ENCODE peak calls at places on chromosomes 3 and 15, in ten cellular contexts. E is OCI-LY7, N is HFFc6, X is mucosa of descending colon, S is GM12865, Z is activated B cell treated with CpG ODN at 0.5 μM for 24 hours, Q is foreskin fibroblast, J is fibroblast of the aortic adventitia, B is A549, O is GM12878. I is an unnamed sample.

GRCh38 chr3:11671648-11672100 is 28.0 kb upstream of the VGLL4 start:
- DNase-seq in E (peak), S (peak), Q (no peak), B (peak), O (peak), X (no peak), Z (no peak), N (peak), J (peak), I (no peak)

GRCh38 chr15:22887157-22887951 is 48.9 kb downstream of the NIPA2 start:
- DNase-seq in Z (no peak), E (no peak), J (peak), X (peak), O (no peak), B (no peak), Q (peak), S (no peak), N (peak), I (no peak)

GRCh38 chr3:150090006-150090405 is 119.3 kb upstream of the PFN2 start:
- DNase-seq in B (no peak), O (no peak), Z (no peak), N (peak), J (no peak), Q (no peak), E (no peak), X (no peak), S (no peak), I (no peak)

GRCh38 chr3:127045435-127046045 is 62.6 kb downstream of the PLXNA1 start:
- DNase-seq in S (no peak), E (no peak), N (no peak), J (no peak), B (no peak), X (no peak), Q (no peak), O (no peak), Z (no peak), I (no peak)

GRCh38 chr15:99507732-99508571 is 57.8 kb upstream of the MEF2A start:
- DNase-seq in O (no peak), Z (no peak), X (peak), Q (no peak), E (no peak), B (no peak), S (peak), J (peak), N (no peak), I (no peak)

GRCh38 chr15:38885001-38885400 is 320.4 kb upstream of the RASGRP1 start:
- DNase-seq in Z (no peak), X (no peak), E (no peak), N (peak), Q (no peak), S (no peak), J (peak), O (no peak), B (peak), I (no peak)

GRCh38 chr3:29281265-29282228 is 676 bp downstream of the RBMS3 start:
- DNase-seq in B (peak), J (peak), Q (peak), X (peak), Z (no peak), S (peak), O (peak), N (peak), E (peak), I (no peak)

GRCh38 chr15:32979710-32980109 is 214.8 kb downstream of the FMN1 start:
- DNase-seq in X (no peak), N (peak), B (no peak), J (peak), E (no peak), Q (peak), Z (no peak), S (no peak), O (no peak), I (no peak)

GRCh38 chr15:39908186-39908585 is 11.9 kb downstream of the GPR176 start:
- DNase-seq in Q (peak), S (no peak), B (no peak), X (no peak), E (no peak), N (peak), Z (no peak), J (peak), O (no peak), I (no peak)

GRCh38 chr15:59104602-59104911 is 389 bp upstream of the CCNB2 start:
- DNase-seq in S (no peak), B (no peak), N (no peak), J (no peak), Z (no peak), O (no peak), Q (no peak), E (no peak), X (no peak), I (no peak)

GRCh38 chr3:16374047-16375019 is 109.3 kb downstream of the OXNAD1 start:
- DNase-seq in B (no peak), J (no peak), O (no peak), S (peak), E (peak), Z (peak), Q (no peak), X (no peak), N (no peak), I (no peak)

GRCh38 chr15:68368731-68369435 is 63.1 kb downstream of the ITGA11 start:
- DNase-seq in X (no peak), S (no peak), J (peak), Z (no peak), N (no peak), Q (no peak), O (no peak), E (no peak), B (no peak), I (no peak)

GRCh38 chr15:64461577-64462162 is 1.3 kb downstream of the ZNF609 start:
- DNase-seq in B (peak), N (peak), X (peak), S (peak), O (no peak), E (no peak), J (peak), Z (no peak), Q (no peak), I (no peak)

GRCh38 chr3:134009345-134010000 is 20.3 kb downstream of the SLCO2A1 start:
- DNase-seq in X (no peak), Z (no peak), J (peak), O (no peak), S (no peak), E (no peak), Q (no peak), B (no peak), N (peak), I (no peak)

GRCh38 chr3:101720851-101721649 is 3.4 kb upstream of the CEP97 start:
- DNase-seq in E (peak), N (no peak), X (no peak), O (no peak), Q (peak), B (no peak), S (no peak), Z (no peak), J (peak), I (no peak)

GRCh38 chr3:179949869-179950268 is 86.9 kb downstream of the PEX5L start:
- DNase-seq in S (no peak), N (no peak), Q (no peak), J (no peak), X (no peak), B (no peak), Z (no peak), E (no peak), O (no peak), I (no peak)

GRCh38 chr3:37367436-37367835 is 193.1 kb upstream of the LRRFIP2 start:
- DNase-seq in E (no peak), B (no peak), X (no peak), N (no peak), Z (no peak), Q (no peak), S (no peak), O (no peak), J (no peak), I (no peak)

GRCh38 chr3:40397129-40397528 is 10.1 kb downstream of the ENTPD3 start:
- DNase-seq in N (no peak), Z (no peak), S (no peak), B (no peak), E (no peak), J (no peak), Q (no peak), X (no peak), O (no peak), I (no peak)

GRCh38 chr3:52028572-52028971 is 27.8 kb downstream of the DUSP7 start:
- DNase-seq in B (no peak), X (no peak), J (no peak), Z (no peak), Q (peak), E (no peak), N (no peak), S (no peak), O (no peak), I (no peak)

GRCh38 chr3:167843483-167843882 is 108.0 kb downstream of the SERPINI1 start:
- DNase-seq in J (no peak), B (no peak), O (no peak), Z (no peak), N (no peak), Q (no peak), E (peak), X (no peak), S (no peak), I (no peak)

GRCh38 chr15:76333720-76334437 is 2.7 kb upstream of the ISL2 start:
- DNase-seq in J (no peak), O (no peak), N (no peak), Z (no peak), B (peak), E (no peak), S (no peak), Q (peak), X (peak), I (no peak)

GRCh38 chr3:45635475-45636256 is 41.1 kb downstream of the LIMD1 start:
- DNase-seq in Z (no peak), N (peak), X (no peak), Q (peak), E (no peak), S (no peak), J (peak), B (peak), O (no peak), I (no peak)

GRCh38 chr15:79724312-79724711 is 172.5 kb downstream of the MTHFS start:
- DNase-seq in N (peak), J (peak), X (no peak), Z (no peak), B (no peak), S (no peak), Q (peak), O (no peak), E (no peak), I (no peak)

GRCh38 chr3:136982520-136983138 is 24.8 kb downstream of the IL20RB start:
- DNase-seq in J (no peak), E (no peak), Q (no peak), N (no peak), X (no peak), S (no peak), Z (no peak), B (no peak), O (no peak), I (no peak)

GRCh38 chr15:26970712-26971210 is at the start of gene GABRG3:
- DNase-seq in S (no peak), E (no peak), Z (no peak), J (no peak), Q (no peak), X (no peak), O (no peak), N (no peak), B (peak), I (no peak)

GRCh38 chr3:33130144-33130543 is 16.3 kb downstream of the CRTAP start:
- DNase-seq in E (no peak), O (no peak), B (no peak), J (no peak), Q (no peak), X (no peak), N (no peak), Z (no peak), S (no peak), I (no peak)

GRCh38 chr3:69738291-69738690 is 973 bp upstream of the MITF start:
- DNase-seq in O (no peak), E (no peak), S (no peak), N (no peak), Z (no peak), X (no peak), B (no peak), Q (peak), J (peak), I (no peak)

GRCh38 chr3:46278816-46279672 is 36.8 kb downstream of the CCR3 start:
- DNase-seq in Z (no peak), S (peak), X (no peak), Q (no peak), E (no peak), J (no peak), B (no peak), N (no peak), O (no peak), I (no peak)

GRCh38 chr15:68313501-68314390 is 36.2 kb downstream of the FEM1B start:
- DNase-seq in O (no peak), Q (no peak), X (no peak), Z (peak), B (no peak), E (no peak), S (no peak), N (no peak), J (no peak), I (peak)

GRCh38 chr15:21260966-21261395 is 179.3 kb downstream of the POTEB3 start:
- DNase-seq in X (no peak), S (no peak), Z (no peak), E (no peak), J (no peak), B (peak), O (no peak), Q (no peak), N (no peak), I (no peak)

GRCh38 chr15:89167267-89168176 is 53.9 kb downstream of the RLBP1 start:
- DNase-seq in X (no peak), S (peak), O (peak), N (peak), J (peak), Z (no peak), Q (peak), E (no peak), B (peak), I (peak)

GRCh38 chr3:31246293-31247062 is 286.2 kb upstream of the STT3B start:
- DNase-seq in X (no peak), J (no peak), N (no peak), O (no peak), Z (no peak), Q (no peak), E (no peak), S (no peak), B (no peak), I (no peak)

GRCh38 chr3:4756060-4756775 is 223.0 kb upstream of the BHLHE40 start:
- DNase-seq in O (no peak), X (no peak), E (no peak), J (no peak), N (no peak), B (no peak), Z (no peak), S (no peak), Q (no peak), I (no peak)

GRCh38 chr3:159782724-159783421 is 205.8 kb upstream of the IL12A start:
- DNase-seq in O (no peak), N (no peak), Z (no peak), S (no peak), E (no peak), Q (no peak), J (no peak), B (peak), X (peak), I (no peak)

GRCh38 chr15:33848011-33848410 is 120.3 kb upstream of the CHRM5 start:
- DNase-seq in E (no peak), B (no peak), N (no peak), Z (no peak), O (no peak), X (no peak), S (no peak), J (no peak), Q (no peak), I (no peak)

GRCh38 chr3:186772886-186773417 is 10.4 kb upstream of the EIF4A2 start:
- DNase-seq in O (no peak), S (peak), J (no peak), Q (peak), X (peak), E (peak), Z (peak), N (no peak), B (no peak), I (peak)

GRCh38 chr3:12479919-12480425 is 4.3 kb upstream of the TSEN2 start:
- DNase-seq in E (peak), O (no peak), Q (no peak), N (peak), S (peak), Z (no peak), J (peak), B (peak), X (peak), I (no peak)

GRCh38 chr3:36891651-36892268 is 53.1 kb downstream of the TRANK1 start:
- DNase-seq in E (peak), O (peak), S (peak), Z (peak), Q (no peak), X (no peak), J (no peak), B (no peak), N (no peak), I (no peak)

GRCh38 chr3:153210660-153211059 is 48.6 kb downstream of the RAP2B start:
- DNase-seq in O (no peak), S (no peak), Z (no peak), Q (peak), N (no peak), J (peak), X (no peak), B (no peak), E (no peak), I (no peak)

GRCh38 chr3:153215971-153216370 is 53.9 kb downstream of the RAP2B start:
- DNase-seq in Z (no peak), X (no peak), E (no peak), B (no peak), N (no peak), Q (no peak), J (peak), S (no peak), O (no peak), I (no peak)

GRCh38 chr3:153215497-153215896 is 53.5 kb downstream of the RAP2B start:
- DNase-seq in O (no peak), E (no peak), Q (no peak), Z (no peak), J (no peak), B (no peak), N (no peak), S (no peak), X (no peak), I (no peak)

GRCh38 chr3:153209596-153209995 is 47.6 kb downstream of the RAP2B start:
- DNase-seq in Q (peak), J (peak), S (no peak), B (peak), O (no peak), X (no peak), N (peak), E (no peak), Z (no peak), I (peak)

GRCh38 chr3:153210116-153210515 is 48.1 kb downstream of the RAP2B start:
- DNase-seq in N (peak), S (no peak), Q (no peak), J (peak), E (no peak), Z (no peak), O (no peak), B (no peak), X (no peak), I (no peak)
- TF ChIP-seq CTCF in N (peak), S (no peak), Q (no peak), J (peak), E (no peak), Z (no peak), O (no peak), B (no peak), X (no peak), I (peak)

DNA sequence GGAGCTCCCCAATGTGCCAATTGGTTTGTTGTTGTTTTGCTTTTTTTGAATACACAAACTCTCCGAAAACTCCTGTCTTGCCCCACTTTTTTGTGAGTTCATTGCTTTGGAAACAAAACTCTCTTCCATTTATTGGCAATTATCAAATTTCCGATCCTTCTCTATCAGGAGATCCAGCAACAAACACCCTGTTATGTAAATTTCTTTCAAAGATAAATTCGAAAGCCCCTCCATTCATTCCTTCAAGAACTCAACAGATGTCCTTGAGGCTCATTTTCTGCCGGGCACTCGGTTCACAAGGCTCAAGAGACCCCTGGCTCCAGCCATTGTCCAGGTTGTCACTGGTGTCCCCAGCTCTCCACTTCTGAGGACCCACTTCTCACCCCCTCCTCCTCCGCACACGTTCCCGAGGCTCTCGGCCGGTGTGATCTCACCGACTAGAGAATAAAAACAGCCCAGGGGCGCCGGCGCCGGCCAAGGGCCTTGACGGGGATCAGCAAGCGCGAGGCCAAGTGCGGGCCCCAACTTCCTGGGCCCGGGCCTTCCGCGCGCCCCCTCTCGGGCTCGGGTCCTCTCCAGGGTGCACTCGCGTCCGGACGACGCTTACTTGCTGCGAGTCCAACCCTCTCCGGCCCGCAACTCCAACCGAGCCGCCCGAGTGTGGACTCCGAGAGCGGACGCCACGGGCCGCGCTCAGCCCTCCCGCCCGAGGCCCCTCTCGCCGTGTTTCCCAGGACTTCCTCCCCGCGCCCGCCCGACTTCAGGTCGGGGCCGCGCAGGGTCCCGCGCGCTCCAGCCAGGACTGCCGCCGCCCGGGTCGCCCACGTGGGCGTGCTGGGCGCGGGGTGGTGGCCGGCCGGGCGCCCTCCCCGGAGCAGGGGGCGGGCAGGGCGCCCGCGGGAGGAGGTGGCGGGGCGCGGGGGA is 533 bp upstream of the SMAD3 start:
- DNase-seq in O (no peak), Z (no peak), E (no peak), J (no peak), X (peak), S (peak), Q (no peak), B (peak), N (peak), I (no peak)
- TF ChIP-seq CTCF in O (no peak), Z (no peak), E (no peak), J (no peak), X (no peak), S (no peak), Q (no peak), B (no peak), N (peak), I (no peak)

GRCh38 chr3:56304069-56304468 is 164.2 kb downstream of the ERC2 start:
- DNase-seq in E (no peak), B (no peak), Z (no peak), X (no peak), Q (no peak), S (no peak), J (no peak), N (no peak), O (no peak), I (no peak)

GRCh38 chr3:56297281-56297680 is 171.0 kb downstream of the ERC2 start:
- DNase-seq in E (no peak), Z (no peak), B (no peak), Q (no peak), J (no peak), N (no peak), X (no peak), O (no peak), S (no peak), I (no peak)

GRCh38 chr3:56303508-56303907 is 164.8 kb downstream of the ERC2 start:
- DNase-seq in O (peak), B (peak), Z (no peak), N (no peak), J (peak), Q (peak), X (peak), E (peak), S (peak), I (no peak)

DNA sequence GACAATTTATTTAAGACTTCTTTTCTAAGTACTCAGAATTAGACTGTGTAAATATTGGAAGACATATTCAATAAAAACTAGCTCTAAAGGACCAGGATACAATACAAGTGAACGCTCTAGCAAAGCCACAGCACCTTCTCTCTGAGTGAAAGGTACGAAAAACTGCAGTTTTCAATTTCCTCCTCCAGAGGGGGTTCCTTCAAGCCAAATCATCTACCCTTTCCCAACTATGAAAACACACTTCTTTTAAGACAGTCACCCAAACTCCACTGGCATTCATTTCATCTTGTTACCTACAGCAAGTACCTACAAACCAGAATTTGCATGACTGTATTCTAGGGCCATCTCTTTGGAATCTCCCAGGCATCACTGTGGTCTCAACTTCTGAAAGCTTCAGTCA is 165.8 kb downstream of the ERC2 start:
- DNase-seq in J (no peak), Z (no peak), S (no peak), Q (no peak), B (no peak), O (no peak), X (no peak), E (peak), N (no peak), I (no peak)
- TF ChIP-seq CTCF in J (peak), Z (no peak), S (peak), Q (no peak), B (no peak), O (peak), X (no peak), E (peak), N (no peak), I (no peak)

GRCh38 chr3:197458179-197458707 is 97.5 kb downstream of the BDH1 start:
- DNase-seq in O (no peak), X (peak), B (peak), S (peak), Z (no peak), Q (no peak), E (no peak), J (no peak), N (no peak), I (no peak)
- TF ChIP-seq CTCF in O (peak), X (peak), B (peak), S (peak), Z (no peak), Q (peak), E (no peak), J (peak), N (peak), I (no peak)

GRCh38 chr3:122315619-122316018 is 9.4 kb upstream of the CSTA start:
- DNase-seq in S (no peak), N (no peak), Q (no peak), J (no peak), Z (no peak), O (no peak), B (no peak), E (no peak), X (no peak), I (no peak)
- TF ChIP-seq CTCF in S (no peak), N (no peak), Q (no peak), J (no peak), Z (no peak), O (no peak), B (no peak), E (peak), X (no peak), I (no peak)

GRCh38 chr15:85116066-85116465 is 134.4 kb downstream of the PDE8A start:
- DNase-seq in J (no peak), E (no peak), Q (no peak), Z (no peak), S (no peak), X (no peak), N (no peak), O (no peak), B (no peak), I (no peak)
- TF ChIP-seq CTCF in J (no peak), E (no peak), Q (no peak), Z (no peak), S (no peak), X (no peak), N (no peak), O (no peak), B (no peak), I (no peak)

I was measured in CD14-positive monocyte.